ENCODE peak calls at places on chromosome 6, in four cellular contexts. One of them, this sample, is unnamed.

GRCh38 chr6:129635396-129636164 is 74.4 kb downstream of the ARHGAP18 start:
- DNase-seq in HepG2: no peak
- DNase-seq in GM12878: no peak
- DNase-seq in K562: no peak
- DNase-seq in this sample: no peak

GRCh38 chr6:73927421-73927820 is 231.4 kb downstream of the CD109 start:
- DNase-seq in HepG2: no peak
- DNase-seq in GM12878: no peak
- DNase-seq in K562: no peak
- DNase-seq in this sample: no peak

GRCh38 chr6:113654396-113654795 is 202.7 kb upstream of the MARCKS start:
- DNase-seq in HepG2: no peak
- DNase-seq in GM12878: no peak
- DNase-seq in K562: no peak
- DNase-seq in this sample: no peak

GRCh38 chr6:87798393-87799278 is 96.6 kb upstream of the AKIRIN2 start:
- DNase-seq in K562: no peak
- DNase-seq in HepG2: peak
- DNase-seq in GM12878: no peak
- DNase-seq in this sample: no peak

GRCh38 chr6:2738373-2738979 is 12.2 kb downstream of the MYLK4 start:
- DNase-seq in GM12878: no peak
- DNase-seq in K562: peak
- DNase-seq in HepG2: peak
- DNase-seq in this sample: peak

GRCh38 chr6:69349776-69350175 is 447.0 kb downstream of the LMBRD1 start:
- DNase-seq in GM12878: no peak
- DNase-seq in K562: no peak
- DNase-seq in HepG2: no peak
- DNase-seq in this sample: no peak

GRCh38 chr6:70549327-70549726 is 17.4 kb upstream of the SDHAF4 start:
- DNase-seq in HepG2: no peak
- DNase-seq in GM12878: no peak
- DNase-seq in K562: no peak
- DNase-seq in this sample: no peak

GRCh38 chr6:7343546-7344475 is 30.8 kb upstream of the SSR1 start:
- DNase-seq in GM12878: no peak
- DNase-seq in K562: peak
- DNase-seq in HepG2: no peak
- DNase-seq in this sample: no peak

GRCh38 chr6:38175786-38176185 is 356.3 kb downstream of the ZFAND3 start:
- DNase-seq in HepG2: peak
- DNase-seq in K562: no peak
- DNase-seq in GM12878: no peak
- DNase-seq in this sample: no peak

GRCh38 chr6:39218868-39219567 is 10.3 kb downstream of the KCNK5 start:
- DNase-seq in K562: no peak
- DNase-seq in HepG2: no peak
- DNase-seq in GM12878: no peak
- DNase-seq in this sample: no peak

GRCh38 chr6:47126647-47127339 is 84.7 kb upstream of the ADGRF1 start:
- DNase-seq in K562: peak
- DNase-seq in HepG2: peak
- DNase-seq in GM12878: no peak
- DNase-seq in this sample: no peak

DNA sequence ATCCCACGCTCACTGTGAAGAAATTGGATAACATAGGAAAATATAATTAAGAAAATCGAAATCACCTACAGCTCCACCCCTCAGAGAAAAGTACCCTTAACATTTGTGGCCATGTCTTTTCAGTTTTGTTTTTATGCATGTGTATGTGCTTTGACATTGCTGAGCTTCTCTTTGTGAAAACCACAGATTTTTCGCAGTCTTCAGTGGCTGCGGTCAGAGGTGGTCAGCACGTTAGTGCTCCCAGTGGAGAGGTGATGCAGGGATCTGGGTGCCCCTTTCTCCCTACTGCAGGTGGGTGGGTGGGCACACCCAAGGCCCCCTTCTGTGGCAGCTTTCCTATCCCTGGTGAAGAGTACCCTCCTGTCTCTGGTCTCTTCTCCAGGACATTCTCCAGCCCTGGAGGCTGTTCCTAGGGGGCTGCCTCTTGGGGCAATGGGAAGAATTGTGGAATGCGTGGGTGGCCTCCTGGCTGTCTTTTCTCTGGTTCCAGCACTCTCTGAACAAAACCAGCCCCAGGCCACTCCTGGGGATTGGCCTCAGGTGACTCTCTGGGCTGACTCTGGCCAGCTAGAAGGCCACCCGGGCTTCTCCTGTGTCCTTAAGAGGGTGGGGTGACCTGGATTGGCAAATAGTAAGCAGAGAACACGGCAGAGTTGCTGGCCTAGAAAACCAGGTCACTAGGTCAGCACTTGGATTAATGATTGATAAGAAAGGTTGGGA is 49.8 kb upstream of the FANCE start:
- DNase-seq in GM12878: peak
- DNase-seq in HepG2: peak
- DNase-seq in K562: no peak
- DNase-seq in this sample: no peak
- TF ChIP-seq MAX in GM12878: no peak
- TF ChIP-seq MAX in HepG2: peak
- TF ChIP-seq MAX in K562: no peak
- TF ChIP-seq MAX in this sample: no peak

GRCh38 chr6:18025591-18025990 is 38.2 kb upstream of the KIF13A start:
- DNase-seq in GM12878: no peak
- DNase-seq in HepG2: no peak
- DNase-seq in K562: no peak
- DNase-seq in this sample: no peak

GRCh38 chr6:18024876-18025275 is 37.4 kb upstream of the KIF13A start:
- DNase-seq in K562: no peak
- DNase-seq in GM12878: no peak
- DNase-seq in HepG2: no peak
- DNase-seq in this sample: no peak

GRCh38 chr6:18021166-18021850 is 33.9 kb upstream of the KIF13A start:
- DNase-seq in GM12878: no peak
- DNase-seq in K562: no peak
- DNase-seq in HepG2: no peak
- DNase-seq in this sample: no peak

GRCh38 chr6:18019539-18020534 is 32.4 kb upstream of the KIF13A start:
- DNase-seq in GM12878: no peak
- DNase-seq in HepG2: no peak
- DNase-seq in K562: no peak
- DNase-seq in this sample: no peak

DNA sequence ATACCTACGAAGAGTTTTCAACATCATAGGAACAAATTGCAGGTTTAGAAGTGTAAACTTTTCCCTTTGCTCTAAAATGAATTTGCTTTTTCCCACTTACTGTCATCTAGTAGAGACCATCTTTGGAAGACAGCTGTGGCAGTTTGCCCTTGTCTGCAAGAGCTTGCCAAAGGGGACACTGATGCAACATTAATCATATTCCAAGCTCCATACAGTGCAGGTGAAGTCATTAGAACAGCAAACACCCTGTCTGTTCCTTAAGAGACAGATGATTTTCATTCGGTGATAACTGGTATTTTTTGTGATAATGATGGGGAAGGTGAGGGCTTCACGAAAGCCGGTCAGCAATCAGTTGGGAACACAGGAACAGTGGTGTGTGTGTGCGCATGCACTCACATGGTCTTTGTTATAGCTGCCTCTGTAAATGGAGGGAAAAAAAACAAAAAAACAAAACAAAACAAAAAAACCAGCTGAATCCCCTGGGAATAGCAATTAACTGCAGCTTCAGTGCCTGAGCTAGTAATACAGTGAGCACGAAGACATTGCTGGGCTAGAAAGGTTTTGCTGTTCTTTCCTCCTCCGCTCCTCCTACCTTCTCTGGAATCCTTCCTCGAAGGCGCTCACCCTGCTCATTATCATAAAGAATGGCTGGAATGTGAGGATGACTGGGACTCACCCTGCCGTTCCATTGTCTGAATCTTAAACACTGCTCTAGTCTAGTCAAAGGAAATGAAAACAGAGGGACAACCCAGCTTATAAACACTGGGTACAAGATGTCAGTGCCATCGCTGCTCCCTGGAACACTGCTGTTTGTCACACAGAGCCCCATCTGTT is 35.2 kb upstream of the KIF13A start:
- DNase-seq in GM12878: no peak
- DNase-seq in HepG2: no peak
- DNase-seq in K562: no peak
- DNase-seq in this sample: peak
- TF ChIP-seq ETV6 in GM12878: no peak
- TF ChIP-seq ETV6 in HepG2: no peak
- TF ChIP-seq ETV6 in K562: no peak
- TF ChIP-seq ETV6 in this sample: peak

DNA sequence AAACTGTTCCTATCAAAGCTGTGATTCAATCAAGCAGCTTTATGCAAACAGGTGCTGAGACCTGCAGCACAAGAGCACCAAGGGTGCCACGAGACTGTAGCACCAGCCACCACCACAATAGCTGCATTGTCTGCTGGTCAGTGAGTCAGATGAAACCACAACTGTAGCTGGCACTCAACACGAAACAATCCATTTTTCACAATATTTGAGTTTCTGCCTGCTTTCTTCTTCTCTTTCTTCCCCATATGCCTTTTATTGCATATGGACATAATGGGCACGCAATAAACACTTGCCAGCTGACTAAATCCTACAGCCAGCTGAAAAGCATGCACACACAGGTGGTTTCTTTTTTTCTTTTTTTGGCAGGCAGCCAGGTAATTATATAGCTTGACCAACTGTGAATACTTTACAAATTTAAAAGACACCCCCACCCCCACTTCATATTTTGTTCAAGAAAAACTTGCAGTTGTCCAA is 16.6 kb downstream of the SLC2A12 start:
- DNase-seq in K562: no peak
- DNase-seq in GM12878: peak
- DNase-seq in HepG2: peak
- DNase-seq in this sample: no peak
- TF ChIP-seq MAX in K562: no peak
- TF ChIP-seq MAX in GM12878: no peak
- TF ChIP-seq MAX in HepG2: no peak
- TF ChIP-seq MAX in this sample: no peak

GRCh38 chr6:33839399-33840063 is 35.7 kb upstream of the MLN start:
- DNase-seq in K562: peak
- DNase-seq in GM12878: no peak
- DNase-seq in HepG2: no peak
- DNase-seq in this sample: no peak

GRCh38 chr6:33840064-33840926 is 36.5 kb upstream of the MLN start:
- DNase-seq in GM12878: peak
- DNase-seq in K562: peak
- DNase-seq in HepG2: peak
- DNase-seq in this sample: no peak

GRCh38 chr6:33838979-33839378 is 35.2 kb upstream of the MLN start:
- DNase-seq in GM12878: no peak
- DNase-seq in K562: no peak
- DNase-seq in HepG2: no peak
- DNase-seq in this sample: no peak

GRCh38 chr6:33837070-33837469 is 33.3 kb upstream of the MLN start:
- DNase-seq in K562: no peak
- DNase-seq in GM12878: no peak
- DNase-seq in HepG2: no peak
- DNase-seq in this sample: no peak

GRCh38 chr6:33837971-33838665 is 34.3 kb upstream of the MLN start:
- DNase-seq in K562: no peak
- DNase-seq in GM12878: no peak
- DNase-seq in HepG2: no peak
- DNase-seq in this sample: peak
- TF ChIP-seq ETV6 in K562: no peak
- TF ChIP-seq ETV6 in GM12878: no peak
- TF ChIP-seq ETV6 in HepG2: no peak
- TF ChIP-seq ETV6 in this sample: no peak

GRCh38 chr6:91340998-91341397 is 754.1 kb upstream of the MAP3K7 start:
- DNase-seq in K562: no peak
- DNase-seq in HepG2: no peak
- DNase-seq in GM12878: no peak
- DNase-seq in this sample: no peak

GRCh38 chr6:91341473-91341872 is 754.6 kb upstream of the MAP3K7 start:
- DNase-seq in HepG2: no peak
- DNase-seq in K562: no peak
- DNase-seq in GM12878: no peak
- DNase-seq in this sample: no peak

GRCh38 chr6:91337967-91338366 is 751.1 kb upstream of the MAP3K7 start:
- DNase-seq in GM12878: no peak
- DNase-seq in HepG2: no peak
- DNase-seq in K562: no peak
- DNase-seq in this sample: no peak
- TF ChIP-seq MAX in GM12878: no peak
- TF ChIP-seq MAX in HepG2: no peak
- TF ChIP-seq MAX in K562: no peak
- TF ChIP-seq MAX in this sample: no peak

GRCh38 chr6:114998492-114998891 is 655.7 kb upstream of the HS3ST5 start:
- DNase-seq in K562: no peak
- DNase-seq in GM12878: no peak
- DNase-seq in HepG2: no peak
- DNase-seq in this sample: no peak

GRCh38 chr6:115004982-115005381 is 662.2 kb upstream of the HS3ST5 start:
- DNase-seq in K562: no peak
- DNase-seq in HepG2: no peak
- DNase-seq in GM12878: no peak
- DNase-seq in this sample: no peak

GRCh38 chr6:115000736-115001135 is 657.9 kb upstream of the HS3ST5 start:
- DNase-seq in K562: no peak
- DNase-seq in HepG2: no peak
- DNase-seq in GM12878: no peak
- DNase-seq in this sample: no peak

GRCh38 chr6:115004204-115004603 is 661.4 kb upstream of the HS3ST5 start:
- DNase-seq in GM12878: no peak
- DNase-seq in K562: no peak
- DNase-seq in HepG2: no peak
- DNase-seq in this sample: no peak

DNA sequence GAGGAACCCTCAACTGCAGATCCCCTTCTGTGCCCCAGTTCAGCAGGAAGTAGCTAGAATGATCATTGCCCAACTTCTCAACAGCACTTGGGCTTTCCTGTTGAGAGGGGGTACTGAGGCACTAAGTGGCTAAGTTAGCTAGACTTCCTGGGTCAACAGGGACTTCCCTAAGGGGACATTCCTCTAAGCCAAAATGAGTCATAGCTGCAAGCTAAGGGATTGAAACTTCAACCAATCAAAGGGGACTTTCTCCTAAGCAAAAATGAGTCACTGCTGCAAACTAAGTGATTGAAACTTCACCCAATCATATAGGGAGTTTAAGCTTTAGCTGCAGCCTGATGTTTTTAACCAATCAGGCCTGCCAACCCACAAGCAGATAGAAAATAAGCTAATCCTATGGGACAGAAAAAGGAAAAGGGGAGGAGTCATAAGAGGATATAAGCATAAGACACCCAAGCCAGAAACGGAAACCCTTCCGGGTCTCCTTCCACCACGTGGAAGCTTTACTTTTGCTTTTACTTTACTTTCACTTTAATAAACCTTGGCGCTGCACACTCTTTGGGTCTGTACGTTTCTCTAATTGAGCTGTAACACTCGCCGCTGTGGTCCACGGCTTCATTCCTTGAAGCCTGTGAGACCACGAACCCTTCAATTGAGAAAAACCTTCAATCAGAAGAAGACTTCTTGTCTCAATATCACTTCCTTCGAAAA is 659.1 kb upstream of the HS3ST5 start:
- DNase-seq in K562: no peak
- DNase-seq in GM12878: no peak
- DNase-seq in HepG2: peak
- DNase-seq in this sample: no peak
- TF ChIP-seq ETV6 in K562: no peak
- TF ChIP-seq ETV6 in GM12878: no peak
- TF ChIP-seq ETV6 in HepG2: no peak
- TF ChIP-seq ETV6 in this sample: no peak